ENCODE peak calls at places on chromosomes 4 and X, in six cellular contexts. One of them, this sample, is unnamed. For H3K4me1 and H3K9me3, the result is how much of the 10 kb centered on the place peaks cover.

GRCh38 chr4:167274346-167274745 is 40.1 kb upstream of the SPOCK3 start:
- DNase-seq in DND-41: no peak
- DNase-seq in gastrocnemius medialis: no peak
- DNase-seq in colonic mucosa: no peak
- DNase-seq in H1: no peak
- DNase-seq in tibial nerve: no peak
- DNase-seq in this sample: no peak

GRCh38 chr4:48909697-48910096 is 3.1 kb upstream of the OCIAD2 start:
- DNase-seq in DND-41: no peak
- DNase-seq in gastrocnemius medialis: no peak
- DNase-seq in colonic mucosa: no peak
- DNase-seq in H1: no peak
- DNase-seq in tibial nerve: no peak
- DNase-seq in this sample: peak

GRCh38 chrX:119237526-119238035 is 1.5 kb downstream of the PGRMC1 start:
- DNase-seq in DND-41: no peak
- DNase-seq in gastrocnemius medialis: no peak
- DNase-seq in colonic mucosa: no peak
- DNase-seq in H1: no peak
- DNase-seq in tibial nerve: no peak
- DNase-seq in this sample: no peak

GRCh38 chr4:164438321-164438720 is 315.6 kb upstream of the SMIM31 start:
- DNase-seq in DND-41: no peak
- DNase-seq in gastrocnemius medialis: no peak
- DNase-seq in colonic mucosa: no peak
- DNase-seq in H1: no peak
- DNase-seq in tibial nerve: no peak
- DNase-seq in this sample: no peak

GRCh38 chr4:55074386-55074785 is 51.0 kb downstream of the KDR start:
- DNase-seq in DND-41: no peak
- DNase-seq in gastrocnemius medialis: no peak
- DNase-seq in colonic mucosa: no peak
- DNase-seq in H1: no peak
- DNase-seq in tibial nerve: no peak
- DNase-seq in this sample: no peak

GRCh38 chr4:175951794-175952193 is 113.8 kb upstream of the WDR17 start:
- DNase-seq in DND-41: no peak
- DNase-seq in gastrocnemius medialis: no peak
- DNase-seq in colonic mucosa: no peak
- DNase-seq in H1: no peak
- DNase-seq in tibial nerve: no peak
- DNase-seq in this sample: no peak

GRCh38 chr4:169412046-169412445 is 141.3 kb upstream of the SH3RF1 start:
- DNase-seq in DND-41: no peak
- DNase-seq in gastrocnemius medialis: no peak
- DNase-seq in colonic mucosa: no peak
- DNase-seq in H1: no peak
- DNase-seq in tibial nerve: no peak
- DNase-seq in this sample: no peak

GRCh38 chr4:126708716-126709115 is 924.0 kb upstream of the INTU start:
- DNase-seq in DND-41: no peak
- DNase-seq in gastrocnemius medialis: no peak
- DNase-seq in colonic mucosa: no peak
- DNase-seq in H1: no peak
- DNase-seq in tibial nerve: no peak
- DNase-seq in this sample: no peak

GRCh38 chrX:22383988-22384387 is 111.3 kb downstream of the CBLL2 start:
- DNase-seq in DND-41: no peak
- DNase-seq in gastrocnemius medialis: no peak
- DNase-seq in colonic mucosa: no peak
- DNase-seq in H1: no peak
- DNase-seq in tibial nerve: no peak
- DNase-seq in this sample: no peak

GRCh38 chr4:10105421-10105820 is 11.2 kb downstream of the WDR1 start:
- DNase-seq in DND-41: no peak
- DNase-seq in gastrocnemius medialis: no peak
- DNase-seq in colonic mucosa: no peak
- DNase-seq in H1: no peak
- DNase-seq in tibial nerve: no peak
- DNase-seq in this sample: no peak

GRCh38 chrX:72309297-72310071 is 3.8 kb upstream of the CITED1 start:
- DNase-seq in DND-41: no peak
- DNase-seq in gastrocnemius medialis: no peak
- DNase-seq in colonic mucosa: no peak
- DNase-seq in H1: no peak
- DNase-seq in tibial nerve: no peak
- DNase-seq in this sample: no peak

GRCh38 chr4:182207806-182208483 is 35.3 kb upstream of the TENM3 start:
- DNase-seq in DND-41: no peak
- DNase-seq in gastrocnemius medialis: no peak
- DNase-seq in colonic mucosa: no peak
- DNase-seq in H1: no peak
- DNase-seq in tibial nerve: no peak
- DNase-seq in this sample: no peak

GRCh38 chr4:3321295-3321889 is 28.6 kb downstream of the RGS12 start:
- DNase-seq in DND-41: no peak
- DNase-seq in gastrocnemius medialis: peak
- DNase-seq in colonic mucosa: peak
- DNase-seq in H1: no peak
- DNase-seq in tibial nerve: no peak
- DNase-seq in this sample: peak

GRCh38 chr4:177596035-177596434 is 153.8 kb upstream of the AGA start:
- DNase-seq in DND-41: peak
- DNase-seq in gastrocnemius medialis: peak
- DNase-seq in colonic mucosa: no peak
- DNase-seq in H1: no peak
- DNase-seq in tibial nerve: no peak
- DNase-seq in this sample: peak

GRCh38 chr4:32462944-32463343 is 1742.8 kb downstream of the PCDH7 start:
- DNase-seq in DND-41: no peak
- DNase-seq in gastrocnemius medialis: no peak
- DNase-seq in colonic mucosa: no peak
- DNase-seq in H1: peak
- DNase-seq in tibial nerve: no peak
- DNase-seq in this sample: no peak

GRCh38 chrX:15605233-15605632 is 4.5 kb upstream of the ACE2 start:
- DNase-seq in DND-41: no peak
- DNase-seq in gastrocnemius medialis: no peak
- DNase-seq in colonic mucosa: no peak
- DNase-seq in H1: no peak
- DNase-seq in tibial nerve: no peak
- DNase-seq in this sample: no peak
- H3K4me1 ChIP-seq in DND-41: under half
- H3K4me1 ChIP-seq in gastrocnemius medialis: under half
- H3K4me1 ChIP-seq in colonic mucosa: under half
- H3K4me1 ChIP-seq in H1: under half
- H3K4me1 ChIP-seq in tibial nerve: under half
- H3K4me1 ChIP-seq in this sample: under half

GRCh38 chrX:149845385-149845784 is 35.6 kb upstream of the MAGEA8 start:
- DNase-seq in DND-41: no peak
- DNase-seq in gastrocnemius medialis: no peak
- DNase-seq in colonic mucosa: no peak
- DNase-seq in H1: no peak
- DNase-seq in tibial nerve: no peak
- DNase-seq in this sample: no peak
- H3K9me3 ChIP-seq in DND-41: under half
- H3K9me3 ChIP-seq in gastrocnemius medialis: under half
- H3K9me3 ChIP-seq in colonic mucosa: under half
- H3K9me3 ChIP-seq in H1: under half
- H3K9me3 ChIP-seq in tibial nerve: under half
- H3K9me3 ChIP-seq in this sample: under half

DNA sequence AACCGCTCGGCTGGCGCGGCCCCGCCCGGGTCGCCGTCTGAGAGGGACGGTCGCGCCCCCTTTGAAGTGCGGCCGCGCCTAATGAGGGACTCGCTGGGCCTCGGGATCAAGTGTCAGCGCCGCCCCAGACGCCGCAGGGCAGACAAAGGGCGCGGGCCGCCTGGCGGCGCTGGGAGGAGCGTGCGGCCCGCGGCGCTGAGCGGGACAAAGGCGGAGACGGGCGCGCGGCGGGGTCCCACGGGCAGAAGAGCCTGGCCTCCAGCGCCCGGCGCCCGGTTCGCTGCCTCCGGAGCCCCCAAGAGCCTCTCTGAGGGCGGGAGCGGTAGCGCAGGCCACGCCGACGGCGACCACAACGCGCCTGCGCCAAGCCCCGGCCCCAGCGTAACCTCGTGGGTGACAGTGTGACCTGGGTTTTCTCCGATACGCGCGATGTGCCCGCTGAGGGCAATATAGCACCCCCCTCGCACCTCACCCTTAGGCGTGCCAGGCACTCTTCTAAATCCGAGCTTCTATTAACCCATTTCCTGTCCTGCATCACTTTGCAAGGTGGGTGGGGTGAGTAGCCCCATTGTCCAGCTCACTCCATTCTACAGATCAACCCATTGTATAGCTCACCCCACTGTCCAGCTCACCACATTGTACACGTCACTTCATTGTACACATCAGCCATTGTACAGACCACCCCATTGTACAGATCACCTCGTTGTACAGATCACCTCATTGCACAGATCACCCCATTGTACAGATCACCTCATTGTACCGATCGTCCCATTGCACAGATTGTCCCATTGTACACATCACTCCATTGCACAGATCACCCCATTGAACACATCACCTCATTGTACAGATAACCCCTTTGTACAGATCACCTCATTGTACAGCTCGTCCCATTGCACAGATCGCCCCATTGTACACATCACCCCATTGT is 33.7 kb upstream of the STX18 start:
- DNase-seq in DND-41: no peak
- DNase-seq in gastrocnemius medialis: peak
- DNase-seq in colonic mucosa: peak
- DNase-seq in H1: peak
- DNase-seq in tibial nerve: no peak
- DNase-seq in this sample: peak
- H3K27ac ChIP-seq in DND-41: no peak
- H3K27ac ChIP-seq in gastrocnemius medialis: peak
- H3K27ac ChIP-seq in colonic mucosa: peak
- H3K27ac ChIP-seq in H1: no peak
- H3K27ac ChIP-seq in tibial nerve: peak
- H3K27ac ChIP-seq in this sample: no peak

GRCh38 chr4:23333946-23334878 is 555.6 kb downstream of the PPARGC1A start:
- DNase-seq in DND-41: peak
- DNase-seq in gastrocnemius medialis: no peak
- DNase-seq in colonic mucosa: peak
- DNase-seq in H1: no peak
- DNase-seq in tibial nerve: no peak
- DNase-seq in this sample: no peak

GRCh38 chr4:23332266-23332665 is 557.6 kb downstream of the PPARGC1A start:
- DNase-seq in DND-41: no peak
- DNase-seq in gastrocnemius medialis: no peak
- DNase-seq in colonic mucosa: no peak
- DNase-seq in H1: no peak
- DNase-seq in tibial nerve: no peak
- DNase-seq in this sample: no peak

GRCh38 chr4:23337292-23337691 is 552.6 kb downstream of the PPARGC1A start:
- DNase-seq in DND-41: no peak
- DNase-seq in gastrocnemius medialis: no peak
- DNase-seq in colonic mucosa: no peak
- DNase-seq in H1: no peak
- DNase-seq in tibial nerve: no peak
- DNase-seq in this sample: no peak

GRCh38 chr4:23333556-23333945 is 556.3 kb downstream of the PPARGC1A start:
- DNase-seq in DND-41: no peak
- DNase-seq in gastrocnemius medialis: no peak
- DNase-seq in colonic mucosa: no peak
- DNase-seq in H1: no peak
- DNase-seq in tibial nerve: no peak
- DNase-seq in this sample: no peak
- H3K4me1 ChIP-seq in DND-41: under half
- H3K4me1 ChIP-seq in gastrocnemius medialis: under half
- H3K4me1 ChIP-seq in colonic mucosa: under half
- H3K4me1 ChIP-seq in H1: under half
- H3K4me1 ChIP-seq in tibial nerve: under half
- H3K4me1 ChIP-seq in this sample: under half